ENCODE peak calls at places on chromosomes 13 and 19, in four cellular contexts. J is astrocyte of the spinal cord, E is adipocyte, M is AG10803. R is an unnamed sample.

GRCh38 chr13:90510319-90510718 is 837.2 kb upstream of the MIR17HG start:
- DNase-seq in E (no peak), M (no peak), J (no peak), R (no peak)

GRCh38 chr19:39310558-39311311 is 9.9 kb downstream of the LRFN1 start:
- DNase-seq in J (no peak), M (no peak), E (no peak), R (peak)

GRCh38 chr13:51728972-51729371 is 75.0 kb downstream of the DHRS12 start:
- DNase-seq in M (peak), E (peak), J (peak), R (peak)

GRCh38 chr13:61111529-61111928 is 304.1 kb downstream of the PCDH20 start:
- DNase-seq in E (no peak), M (no peak), J (no peak), R (no peak)

GRCh38 chr13:94546071-94546839 is 49.7 kb downstream of the TGDS start:
- DNase-seq in M (no peak), E (no peak), J (no peak), R (no peak)

GRCh38 chr19:30539981-30540380 is 167.8 kb downstream of the ZNF536 start:
- DNase-seq in J (no peak), E (no peak), M (no peak), R (no peak)

GRCh38 chr13:106513025-106513424 is 22.4 kb downstream of the EFNB2 start:
- DNase-seq in M (no peak), E (no peak), J (peak), R (peak)

GRCh38 chr13:73985789-73986188 is 148.4 kb downstream of the KLF12 start:
- DNase-seq in J (no peak), M (no peak), E (no peak), R (no peak)

GRCh38 chr13:24178847-24179845 is 18.6 kb downstream of the SPATA13 start:
- DNase-seq in J (peak), M (peak), E (peak), R (peak)

GRCh38 chr19:38736036-38736412 is 8.2 kb downstream of the CAPN12 start:
- DNase-seq in J (no peak), M (peak), E (peak), R (peak)

GRCh38 chr13:101773062-101773461 is 320.6 kb downstream of the ITGBL1 start:
- DNase-seq in J (no peak), E (peak), M (no peak), R (no peak)

GRCh38 chr19:34676697-34677385 is at the start of gene SCGB2B2:
- DNase-seq in M (no peak), J (no peak), E (no peak), R (no peak)

GRCh38 chr13:99812611-99813010 is 159.0 kb downstream of the ZIC5 start:
- DNase-seq in M (peak), E (peak), J (peak), R (no peak)

GRCh38 chr19:19146000-19146608 is 7.8 kb upstream of the TMEM161A start:
- DNase-seq in J (peak), E (peak), M (peak), R (peak)
- H3K4me3 ChIP-seq in J (no peak), E (no peak), M (no peak), R (no peak)

DNA sequence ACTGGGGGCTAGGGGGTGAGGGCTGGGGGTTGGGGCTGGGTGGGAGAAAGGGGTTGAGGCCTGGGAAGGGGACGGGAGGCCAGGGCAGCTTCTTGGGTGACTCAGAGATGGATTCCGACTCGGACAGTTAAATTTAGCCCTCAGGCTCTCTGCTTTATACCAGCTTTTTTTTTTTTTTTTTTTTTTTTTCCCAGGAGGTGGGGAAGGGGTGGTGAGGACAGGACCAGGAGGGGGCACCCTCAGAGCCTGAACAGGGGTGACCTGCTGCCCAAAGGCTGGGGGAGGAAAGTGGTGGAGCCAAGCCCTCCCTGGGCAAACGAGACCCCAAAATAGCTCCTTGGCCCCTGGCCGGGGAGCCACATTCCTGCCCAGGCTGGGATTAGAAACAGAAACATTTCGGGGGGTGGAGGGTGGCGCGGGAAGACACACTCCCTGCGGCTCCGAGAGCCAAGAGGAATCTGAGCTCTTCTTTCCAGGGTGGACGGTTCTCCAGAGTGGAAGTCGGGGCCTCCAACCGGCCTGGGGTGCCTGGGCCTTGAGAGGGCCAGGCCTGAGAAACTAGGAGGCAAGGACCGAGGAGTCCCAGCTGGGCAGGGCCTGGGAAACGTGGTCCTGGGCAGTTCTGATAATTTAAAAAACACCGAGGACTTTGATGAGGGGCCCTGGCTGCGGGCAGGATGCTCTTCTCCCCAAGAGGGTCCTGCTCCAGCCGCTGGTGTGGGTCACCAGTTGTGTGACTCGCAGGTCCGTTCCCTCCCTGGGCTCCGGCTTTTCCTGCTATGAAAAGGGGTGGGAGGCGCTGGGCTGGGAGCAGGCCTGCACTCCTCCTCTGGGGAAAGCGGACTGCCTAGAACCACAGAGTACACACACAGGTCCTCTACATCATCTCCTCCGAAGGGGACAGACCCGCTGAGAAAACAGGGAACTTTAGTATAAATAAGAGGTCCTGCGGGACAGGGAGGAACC is 813 bp upstream of the DMPK start:
- DNase-seq in E (peak), J (peak), M (peak), R (peak)
- H3K4me3 ChIP-seq in E (peak), J (no peak), M (peak), R (peak)

DNA sequence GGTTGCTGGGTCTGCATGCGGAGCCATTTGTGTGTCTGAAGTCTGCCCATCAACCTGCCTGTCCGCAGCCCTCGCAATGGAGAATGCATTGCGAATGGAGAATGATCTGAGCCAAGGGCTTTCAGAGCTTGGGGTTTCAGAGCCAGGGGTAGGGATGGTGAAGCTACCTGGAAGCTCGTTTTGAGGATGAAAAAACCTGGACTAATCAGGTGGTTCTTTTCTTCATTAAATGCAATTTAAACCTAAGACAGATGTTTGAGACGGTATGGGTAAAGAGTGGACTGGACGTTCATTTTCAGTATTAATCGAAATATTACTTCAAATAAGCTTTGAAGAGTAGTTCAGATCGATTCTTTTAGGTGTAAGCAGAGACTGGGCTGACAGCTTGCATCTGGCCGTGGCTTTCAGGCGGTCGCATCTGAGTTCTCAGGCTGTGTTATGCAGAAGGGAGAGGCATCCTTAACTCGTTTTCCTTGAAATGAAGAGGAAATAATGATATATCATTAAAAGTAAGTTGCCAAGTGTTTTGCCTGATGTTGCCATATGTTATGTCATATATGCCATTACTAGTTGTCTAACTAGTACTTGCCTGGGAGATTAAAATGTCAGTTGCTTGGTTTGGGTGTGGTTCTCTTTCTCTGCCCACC is 801 bp downstream of the MCF2L start:
- DNase-seq in E (no peak), M (no peak), J (no peak), R (no peak)
- H3K4me3 ChIP-seq in E (no peak), M (no peak), J (no peak), R (no peak)

GRCh38 chr13:20713014-20713376 is 9.5 kb downstream of the IL17D start:
- DNase-seq in M (no peak), J (peak), E (no peak), R (no peak)

GRCh38 chr13:20714563-20715339 is 11.3 kb downstream of the IL17D start:
- DNase-seq in M (peak), J (peak), E (peak), R (peak)

GRCh38 chr13:20715340-20715732 is 11.8 kb downstream of the IL17D start:
- DNase-seq in M (no peak), E (no peak), J (peak), R (no peak)

GRCh38 chr13:20714161-20714560 is 10.7 kb downstream of the IL17D start:
- DNase-seq in E (peak), J (peak), M (peak), R (no peak)

GRCh38 chr13:20713751-20714150 is 10.3 kb downstream of the IL17D start:
- DNase-seq in E (peak), J (peak), M (peak), R (no peak)
- H3K4me3 ChIP-seq in E (peak), J (no peak), M (peak), R (no peak)